ENCODE peak calls at places on chromosomes 3 and 15, in eight cellular contexts. I, L, D, B, M, K, W and H are unnamed samples.

GRCh38 chr3:58332575-58333179 is at the start of gene PXK:
- DNase-seq in M (peak), B (no peak), I (peak), K (peak), D (peak), L (peak), W (peak), H (peak)

GRCh38 chr3:46280105-46280797 is 38.0 kb downstream of the CCR3 start:
- DNase-seq in W (peak), I (peak), D (no peak), B (no peak), K (peak), M (peak), L (no peak), H (peak)

GRCh38 chr3:13657660-13658435 is 108.9 kb downstream of the FBLN2 start:
- DNase-seq in D (peak), L (no peak), B (no peak), W (no peak), M (peak), I (peak), K (no peak), H (peak)

GRCh38 chr15:98983333-98983732 is 24.3 kb downstream of the PGPEP1L start:
- DNase-seq in M (no peak), K (peak), D (no peak), B (peak), W (peak), L (peak), I (no peak), H (no peak)

GRCh38 chr3:10160346-10160745 is 4.4 kb upstream of the IRAK2 start:
- DNase-seq in M (no peak), B (no peak), W (peak), I (no peak), D (no peak), K (no peak), L (no peak), H (no peak)

GRCh38 chr3:42067324-42067723 is 23.8 kb upstream of the TRAK1 start:
- DNase-seq in K (no peak), D (no peak), M (no peak), W (peak), B (no peak), I (no peak), L (no peak), H (no peak)

GRCh38 chr3:157195965-157196364 is 36.0 kb upstream of the CCNL1 start:
- DNase-seq in I (no peak), K (no peak), W (no peak), D (no peak), B (no peak), L (no peak), M (no peak), H (no peak)

GRCh38 chr3:37985637-37986320 is 4.8 kb upstream of the VILL start:
- DNase-seq in B (no peak), K (no peak), D (no peak), M (no peak), W (no peak), I (no peak), L (peak), H (no peak)

GRCh38 chr3:184230603-184231528 is 1.5 kb downstream of the VWA5B2 start:
- DNase-seq in I (no peak), L (no peak), M (no peak), D (peak), W (no peak), K (no peak), B (no peak), H (no peak)

GRCh38 chr3:38644662-38645053 is 4.8 kb downstream of the SCN5A start:
- DNase-seq in M (no peak), L (no peak), I (no peak), K (no peak), D (no peak), W (no peak), B (no peak), H (no peak)

GRCh38 chr3:181379278-181379677 is 332.4 kb upstream of the SOX2 start:
- DNase-seq in B (no peak), L (no peak), D (no peak), K (no peak), I (no peak), W (no peak), M (no peak), H (no peak)

GRCh38 chr3:192352142-192352541 is 375.2 kb downstream of the FGF12 start:
- DNase-seq in K (no peak), W (no peak), L (no peak), D (no peak), I (no peak), B (no peak), M (no peak), H (no peak)

GRCh38 chr15:59751552-59752413 is 62.7 kb upstream of the BNIP2 start:
- DNase-seq in I (peak), W (no peak), M (no peak), D (peak), K (peak), B (no peak), L (no peak), H (no peak)

GRCh38 chr15:74010929-74011540 is 16.5 kb downstream of the PML start:
- DNase-seq in I (no peak), K (peak), M (no peak), L (no peak), W (peak), D (no peak), B (no peak), H (no peak)

GRCh38 chr3:18189651-18190050 is 235.5 kb downstream of the SATB1 start:
- DNase-seq in K (peak), I (no peak), D (no peak), B (peak), L (no peak), W (peak), M (no peak), H (no peak)

GRCh38 chr3:51568041-51568440 is 29.5 kb downstream of the RAD54L2 start:
- DNase-seq in I (no peak), D (no peak), L (no peak), M (no peak), B (no peak), K (no peak), W (no peak), H (no peak)

GRCh38 chr3:24088782-24089181 is 143.7 kb downstream of the NR1D2 start:
- DNase-seq in I (no peak), D (no peak), W (peak), B (peak), M (no peak), K (peak), L (no peak), H (no peak)

GRCh38 chr3:48405971-48406370 is 23.9 kb downstream of the PLXNB1 start:
- DNase-seq in D (no peak), M (no peak), B (no peak), K (no peak), L (peak), W (no peak), I (no peak), H (peak)

GRCh38 chr3:11195721-11196332 is 41.5 kb downstream of the HRH1 start:
- DNase-seq in D (no peak), W (peak), M (no peak), B (no peak), L (no peak), K (peak), I (no peak), H (no peak)

GRCh38 chr3:22322861-22323260 is 571.9 kb upstream of the ZNF385D start:
- DNase-seq in D (no peak), L (no peak), W (no peak), M (no peak), I (no peak), B (no peak), K (no peak), H (no peak)

GRCh38 chr3:59660852-59661624 is 611.2 kb upstream of the CFAP20DC start:
- DNase-seq in W (no peak), D (no peak), L (no peak), I (no peak), M (no peak), B (no peak), K (peak), H (no peak)

GRCh38 chr15:49674370-49674769 is 53.5 kb downstream of the DTWD1 start:
- DNase-seq in B (no peak), D (no peak), K (no peak), W (peak), M (no peak), I (no peak), L (no peak), H (no peak)

GRCh38 chr3:174931969-174932368 is 72.8 kb downstream of the NAALADL2 start:
- DNase-seq in W (no peak), K (no peak), B (no peak), I (no peak), M (no peak), L (no peak), D (no peak), H (no peak)

GRCh38 chr3:154338008-154338407 is 13.7 kb upstream of the DHX36 start:
- DNase-seq in I (no peak), K (no peak), L (no peak), B (no peak), W (no peak), D (no peak), M (no peak), H (no peak)

GRCh38 chr3:131174752-131175151 is 148.1 kb downstream of the NEK11 start:
- DNase-seq in I (no peak), K (peak), M (no peak), D (no peak), B (no peak), L (no peak), W (peak), H (no peak)

GRCh38 chr3:4977001-4977888 is 2.0 kb upstream of the BHLHE40 start:
- DNase-seq in M (peak), I (peak), L (peak), W (peak), K (peak), D (peak), B (no peak), H (peak)

GRCh38 chr3:158935846-158936245 is 134.0 kb downstream of the MFSD1 start:
- DNase-seq in B (no peak), W (no peak), D (no peak), K (peak), L (no peak), M (no peak), I (no peak), H (no peak)

GRCh38 chr3:134373278-134373941 is 837 bp downstream of the AMOTL2 start:
- DNase-seq in W (peak), K (peak), M (no peak), I (no peak), L (peak), D (peak), B (peak), H (no peak)

GRCh38 chr15:52095597-52096262 is 16.8 kb downstream of the BCL2L10 start:
- DNase-seq in B (peak), W (peak), I (no peak), D (no peak), M (no peak), K (peak), L (no peak), H (no peak)